ENCODE peak calls at places on chromosomes 11 and 22, in six cellular contexts. G is neuronal stem cell, F is H9, R is IMR-90, Y is H1, I is trophoblast cell. K is an unnamed sample.
A peak's percentile ranks its signal among the peaks of the same experiment; 100 is the strongest.

GRCh38 chr11:123526918-123527317 is 96.8 kb downstream of the GRAMD1B start:
- DNase-seq in G (no peak), I (no peak), Y (no peak), F (no peak), R (no peak), K (no peak)

GRCh38 chr22:50341977-50342650 is 1.0 kb upstream of the PPP6R2 start:
- DNase-seq in G (peak; percentile 92), F (peak; percentile 92), Y (peak; percentile 96), I (peak; percentile 97), R (peak; percentile 75), K (peak; percentile 90)

GRCh38 chr22:42805016-42805997 is 51.8 kb downstream of the ARFGAP3 start:
- DNase-seq in I (no peak), Y (no peak), F (peak; percentile 34), G (no peak), R (no peak), K (no peak)

GRCh38 chr11:86202013-86202336 is 42.6 kb upstream of the EED start:
- DNase-seq in Y (no peak), G (no peak), I (no peak), R (no peak), F (no peak), K (no peak)

GRCh38 chr11:65944191-65944590 is 1.1 kb upstream of the TSGA10IP start:
- DNase-seq in Y (no peak), I (no peak), R (no peak), G (no peak), F (no peak), K (no peak)

GRCh38 chr22:31561238-31561887 is 65.0 kb downstream of the SFI1 start:
- DNase-seq in F (peak; percentile 94), I (peak; percentile 91), R (peak; percentile 77), G (peak; percentile 63), Y (peak; percentile 89), K (peak; percentile 84)

GRCh38 chr22:42895541-42895981 is 38.5 kb upstream of the ARFGAP3 start:
- DNase-seq in G (no peak), Y (no peak), I (no peak), F (no peak), R (no peak), K (no peak)

GRCh38 chr11:134339756-134340155 is 8.0 kb downstream of the GLB1L2 start:
- DNase-seq in I (peak; percentile 80), Y (no peak), G (no peak), F (no peak), R (no peak), K (no peak)

GRCh38 chr11:110833033-110833484 is 120.8 kb upstream of the ARHGAP20 start:
- DNase-seq in F (no peak), G (no peak), Y (no peak), I (no peak), R (peak; percentile 89), K (peak; percentile 9)

GRCh38 chr11:90204832-90205646 is 17.8 kb downstream of the CHORDC1 start:
- DNase-seq in I (peak; percentile 85), F (no peak), G (peak; percentile 54), R (peak; percentile 66), Y (no peak), K (peak; percentile 76)

GRCh38 chr22:36764641-36765040 is 11.3 kb downstream of the IFT27 start:
- DNase-seq in I (no peak), G (no peak), F (peak; percentile 5), Y (no peak), R (no peak), K (no peak)

GRCh38 chr22:46150615-46151423 is 493 bp downstream of the PPARA start:
- DNase-seq in Y (peak; percentile 71), G (peak; percentile 29), F (peak; percentile 34), R (no peak), I (peak; percentile 52), K (peak; percentile 47)

GRCh38 chr11:131917634-131918384 is 547.4 kb downstream of the NTM start:
- DNase-seq in I (peak; percentile 53), G (no peak), F (no peak), R (no peak), Y (no peak), K (no peak)

GRCh38 chr11:118917488-118918127 is 8.1 kb downstream of the BCL9L start:
- DNase-seq in Y (no peak), I (peak; percentile 95), G (no peak), F (no peak), R (peak; percentile 91), K (peak; percentile 96)

GRCh38 chr11:13297917-13298356 is 20.3 kb downstream of the BMAL1 start:
- DNase-seq in I (no peak), Y (no peak), R (no peak), F (no peak), G (no peak), K (peak; percentile 7)

GRCh38 chr11:71244116-71244815 is 8.1 kb downstream of the SHANK2 start:
- DNase-seq in F (no peak), I (no peak), G (no peak), R (peak; percentile 36), Y (no peak), K (peak; percentile 90)

GRCh38 chr11:9613118-9613829 is 39.8 kb downstream of the WEE1 start:
- DNase-seq in I (peak; percentile 100), G (peak; percentile 88), F (peak; percentile 93), R (peak; percentile 98), Y (peak; percentile 96), K (peak; percentile 97)
- H2BK120ac ChIP-seq in I (peak overlapping the region; percentile 93), G (peak overlapping the region; percentile 94), F (no peak overlapping the region), R (peak overlapping the region; percentile 93), Y (no peak overlapping the region), K (peak overlapping the region; percentile 88)

DNA sequence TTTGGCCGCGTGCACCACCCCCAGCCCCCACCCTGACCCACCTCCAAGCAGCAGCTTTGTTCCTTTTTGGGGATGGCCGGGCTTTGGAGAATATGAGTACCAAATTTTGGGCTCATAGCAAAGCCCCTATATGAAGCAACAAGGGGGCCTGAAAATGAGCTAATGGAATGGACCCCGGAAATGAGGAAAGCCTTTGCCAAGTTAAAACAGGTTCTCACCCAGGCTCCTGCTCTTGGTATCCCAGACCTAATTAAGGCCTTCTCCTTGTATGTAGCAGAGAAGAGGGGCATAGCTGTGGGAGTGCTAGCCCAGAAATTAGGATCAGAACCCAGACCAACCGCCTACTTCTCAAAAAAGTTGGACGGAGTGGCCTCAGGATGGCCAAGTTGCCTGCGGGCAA is 87.0 kb downstream of the PIWIL4 start:
- DNase-seq in R (no peak), I (no peak), F (peak; percentile 31), Y (peak; percentile 38), G (no peak), K (no peak)
- H3K4me2 ChIP-seq in R (no peak overlapping the region), I (no peak overlapping the region), F (no peak overlapping the region), Y (no peak overlapping the region), G (no peak overlapping the region), K (no peak overlapping the region)

DNA sequence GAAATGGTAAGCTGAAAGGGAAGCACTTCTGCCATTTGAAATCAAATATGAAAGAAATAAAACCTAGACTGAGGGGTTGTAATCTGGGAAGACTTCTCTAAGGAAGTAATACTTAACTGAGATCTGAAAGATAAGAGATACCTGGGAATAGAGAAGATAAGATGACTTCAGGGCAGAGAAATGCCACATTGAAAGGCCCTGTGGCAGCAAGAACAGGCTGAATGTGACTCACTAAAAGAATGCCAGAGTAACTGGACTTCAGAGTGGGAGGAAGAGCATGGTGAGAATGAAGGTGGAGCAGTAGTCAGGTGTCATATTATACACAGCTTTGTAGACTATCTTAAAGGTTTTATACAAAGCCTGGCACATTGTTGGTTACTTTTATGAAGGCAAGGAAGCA is 17.6 kb downstream of the CALCA start:
- DNase-seq in R (no peak), I (peak; percentile 83), Y (no peak), G (no peak), F (no peak), K (no peak)
- H4K91ac ChIP-seq in R (no peak overlapping the region), I (no peak overlapping the region), Y (no peak overlapping the region), G (no peak overlapping the region), F (no peak overlapping the region), K (no peak overlapping the region)

GRCh38 chr11:3841426-3842304 is 906 bp upstream of the RHOG start:
- DNase-seq in R (peak; percentile 82), Y (no peak), I (peak; percentile 94), F (peak; percentile 89), G (peak; percentile 61), K (peak; percentile 90)
- H2BK120ac ChIP-seq in R (peak overlapping the region; percentile 32), Y (no peak overlapping the region), I (peak overlapping the region; percentile 74), F (no peak overlapping the region), G (no peak overlapping the region), K (peak overlapping the region; percentile 97)

GRCh38 chr11:67584205-67584880 is 731 bp downstream of the GSTP1 start:
- DNase-seq in R (peak; percentile 54), I (peak; percentile 75), Y (peak; percentile 60), G (no peak), F (no peak), K (peak; percentile 65)

GRCh38 chr11:67582026-67582425 is 1.6 kb upstream of the GSTP1 start:
- DNase-seq in G (no peak), F (no peak), I (no peak), Y (no peak), R (no peak), K (no peak)

GRCh38 chr11:67577951-67578350 is 5.7 kb upstream of the GSTP1 start:
- DNase-seq in G (no peak), I (no peak), Y (no peak), R (no peak), F (no peak), K (no peak)

GRCh38 chr11:67583319-67584204 is at the start of gene GSTP1:
- DNase-seq in F (peak; percentile 90), Y (peak; percentile 92), I (peak; percentile 95), R (peak; percentile 88), G (peak; percentile 90), K (peak; percentile 94)

DNA sequence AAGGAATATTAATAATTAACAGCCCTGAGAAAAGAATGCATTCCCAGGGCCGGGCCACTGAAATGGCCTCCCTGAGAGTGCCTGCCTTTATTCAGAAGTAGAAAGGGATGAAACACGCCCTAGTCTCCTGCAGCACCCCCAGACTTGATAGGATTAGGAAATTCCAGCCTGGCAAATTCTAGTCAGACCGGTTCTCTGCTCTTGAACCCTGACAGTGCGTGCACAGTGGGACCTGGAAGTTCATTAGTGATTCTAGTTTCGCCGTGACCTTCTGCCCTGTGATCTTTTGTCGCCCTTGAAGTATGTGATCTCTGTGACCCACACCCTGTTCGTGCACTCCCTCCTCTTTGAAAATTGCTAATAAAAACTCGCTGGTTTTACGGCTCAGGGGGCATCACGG is 2.1 kb upstream of the GSTP1 start:
- DNase-seq in I (no peak), R (no peak), Y (peak; percentile 52), F (peak; percentile 62), G (no peak), K (no peak)
- H3K4me2 ChIP-seq in I (peak overlapping the region; percentile 33), R (no peak overlapping the region), Y (peak overlapping the region; percentile 92), F (peak overlapping the region; percentile 45), G (no peak overlapping the region), K (peak overlapping the region; percentile 1)

GRCh38 chr22:48680601-48681000 is 1147.1 kb downstream of the BRD1 start:
- DNase-seq in R (no peak), Y (no peak), F (no peak), G (no peak), I (no peak), K (no peak)
- H4K91ac ChIP-seq in R (no peak overlapping the region), Y (no peak overlapping the region), F (no peak overlapping the region), G (no peak overlapping the region), I (no peak overlapping the region), K (no peak overlapping the region)

GRCh38 chr22:40499187-40499753 is 128.9 kb downstream of the SGSM3 start:
- DNase-seq in G (no peak), F (no peak), Y (no peak), I (peak; percentile 89), R (peak; percentile 99), K (peak; percentile 98)
- H2BK120ac ChIP-seq in G (no peak overlapping the region), F (no peak overlapping the region), Y (no peak overlapping the region), I (no peak overlapping the region), R (peak overlapping the region; percentile 92), K (no peak overlapping the region)